ENCODE peak calls at places on chromosome 22, in seven cellular contexts. Y is esophagus squamous epithelium, I is lower leg skin, M is transverse colon, K is A549, G is uterus, L is IMR-90. B is an unnamed sample.

GRCh38 chr22:39925273-39925672 is 24.4 kb downstream of the GRAP2 start:
- DNase-seq in Y (no peak), I (no peak), M (no peak), K (no peak), G (no peak), L (no peak), B (no peak)

GRCh38 chr22:48343461-48343860 is 1484.2 kb downstream of the BRD1 start:
- DNase-seq in Y (no peak), I (no peak), M (no peak), K (no peak), G (no peak), L (no peak), B (no peak)

GRCh38 chr22:20399866-20400605 is 6.1 kb downstream of the ZNF74 start:
- DNase-seq in Y (no peak), I (no peak), M (no peak), K (no peak), G (no peak), L (no peak), B (no peak)

GRCh38 chr22:26291940-26292666 is 122.8 kb downstream of the SEZ6L start:
- DNase-seq in Y (no peak), I (no peak), M (no peak), K (no peak), G (no peak), L (no peak), B (no peak)

GRCh38 chr22:27617214-27617881 is 184.2 kb downstream of the MN1 start:
- DNase-seq in Y (no peak), I (no peak), M (no peak), K (no peak), G (no peak), L (no peak), B (no peak)

GRCh38 chr22:48745842-48746788 is 1081.6 kb downstream of the BRD1 start:
- DNase-seq in Y (no peak), I (peak), M (no peak), K (no peak), G (no peak), L (no peak), B (no peak)

GRCh38 chr22:23522642-23523251 is 57.3 kb downstream of the IGLL1 start:
- DNase-seq in Y (no peak), I (no peak), M (no peak), K (no peak), G (no peak), L (no peak), B (no peak)

GRCh38 chr22:43313497-43314474 is 29.4 kb downstream of the SCUBE1 start:
- DNase-seq in Y (no peak), I (peak), M (peak), K (no peak), G (peak), L (no peak), B (no peak)

GRCh38 chr22:44547371-44547770 is 49.3 kb upstream of the RTL6 start:
- DNase-seq in Y (no peak), I (no peak), M (no peak), K (no peak), G (no peak), L (no peak), B (no peak)

GRCh38 chr22:24290459-24290858 is 19.8 kb downstream of the SPECC1L start:
- DNase-seq in Y (no peak), I (no peak), M (no peak), K (no peak), G (no peak), L (peak), B (no peak)

GRCh38 chr22:30701872-30702271 is 7.2 kb downstream of the OSBP2 start:
- DNase-seq in Y (no peak), I (no peak), M (no peak), K (no peak), G (no peak), L (peak), B (no peak)

GRCh38 chr22:20463324-20464095 is 25.9 kb upstream of the SCARF2 start:
- DNase-seq in Y (no peak), I (no peak), M (no peak), K (no peak), G (no peak), L (no peak), B (peak)

GRCh38 chr22:23796461-23796860 is 9.7 kb downstream of the SMARCB1 start:
- DNase-seq in Y (no peak), I (no peak), M (no peak), K (no peak), G (no peak), L (no peak), B (no peak)

GRCh38 chr22:48070083-48070482 is 1307.6 kb downstream of the TBC1D22A start:
- DNase-seq in Y (no peak), I (no peak), M (no peak), K (no peak), G (no peak), L (no peak), B (no peak)

GRCh38 chr22:20777420-20778177 is 3.7 kb downstream of the SERPIND1 start:
- DNase-seq in Y (no peak), I (peak), M (peak), K (peak), G (peak), L (peak), B (no peak)

GRCh38 chr22:39997939-39998726 is 3.4 kb downstream of the FAM83F start:
- DNase-seq in Y (no peak), I (no peak), M (peak), K (peak), G (peak), L (peak), B (peak)

GRCh38 chr22:44182591-44183588 is 2.2 kb downstream of the PARVG start:
- DNase-seq in Y (no peak), I (peak), M (peak), K (no peak), G (no peak), L (no peak), B (peak)

GRCh38 chr22:38700271-38700788 is 413 bp downstream of the JOSD1 start:
- DNase-seq in Y (no peak), I (peak), M (peak), K (no peak), G (no peak), L (no peak), B (peak)

GRCh38 chr22:21038405-21038804 is 6.0 kb upstream of the SLC7A4 start:
- DNase-seq in Y (no peak), I (no peak), M (no peak), K (no peak), G (no peak), L (peak), B (no peak)

GRCh38 chr22:23079240-23079768 is 9.0 kb downstream of the GNAZ start:
- DNase-seq in Y (no peak), I (no peak), M (no peak), K (no peak), G (no peak), L (no peak), B (no peak)

GRCh38 chr22:25146311-25146710 is 53.3 kb upstream of the CRYBB3 start:
- DNase-seq in Y (no peak), I (no peak), M (no peak), K (no peak), G (no peak), L (no peak), B (no peak)

DNA sequence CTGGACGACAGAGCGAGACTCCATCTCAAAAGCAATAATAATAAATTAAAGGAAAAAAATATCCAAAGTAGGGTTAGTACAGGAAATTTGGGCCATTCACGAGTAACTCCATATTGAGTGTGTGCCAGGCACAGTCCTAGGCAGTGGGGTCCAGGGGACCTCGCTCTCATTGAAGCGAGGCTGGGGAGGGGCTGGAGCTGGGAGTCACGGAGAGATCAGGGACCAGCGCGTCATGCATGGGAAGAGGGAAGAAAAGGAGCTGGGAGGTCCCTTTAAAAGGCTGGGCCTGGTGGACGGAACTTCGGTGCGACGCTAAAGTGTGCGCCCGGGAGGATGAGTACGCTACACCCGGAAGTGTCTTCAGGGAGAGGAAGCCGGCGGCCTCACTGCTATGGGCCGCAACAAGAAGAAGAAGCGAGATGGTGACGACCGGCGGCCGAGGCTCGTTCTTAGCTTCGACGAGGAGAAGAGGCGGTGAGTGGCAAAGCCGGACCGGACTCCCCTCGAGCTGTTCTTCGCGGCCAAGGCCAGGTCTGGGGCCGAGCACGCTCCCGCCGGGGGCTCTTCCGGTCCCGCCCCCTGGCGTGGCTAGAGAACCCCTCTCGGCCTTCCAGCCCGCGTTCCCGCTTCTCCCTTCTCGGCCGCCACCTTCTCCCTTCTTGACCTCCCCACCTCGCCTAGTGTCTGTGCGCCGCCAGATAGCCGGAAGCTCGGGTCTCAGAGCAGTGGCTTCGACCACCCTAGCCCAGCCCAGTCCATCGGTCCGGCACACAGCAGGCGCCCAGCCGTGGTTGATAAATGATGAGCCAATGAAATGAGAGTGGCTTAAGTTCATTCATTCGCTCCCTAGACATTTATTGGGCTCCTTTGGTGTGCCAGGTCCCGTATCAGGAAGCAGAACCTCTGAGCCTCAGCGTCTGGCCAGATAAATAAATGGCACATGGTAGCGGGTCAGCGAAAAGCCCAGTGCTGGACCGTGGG is at the start of gene NOL12:
- DNase-seq in Y (no peak), I (peak), M (peak), K (peak), G (peak), L (peak), B (peak)
- TF ChIP-seq POLR2A in Y (peak), I (no peak), M (peak), K (no peak), G (peak), L (peak), B (no peak)

GRCh38 chr22:50107529-50107928 is 17.7 kb downstream of the MOV10L1 start:
- DNase-seq in Y (no peak), I (no peak), M (no peak), K (no peak), G (no peak), L (no peak), B (no peak)
- TF ChIP-seq POLR2A in Y (no peak), I (no peak), M (no peak), K (no peak), G (no peak), L (no peak), B (no peak)

DNA sequence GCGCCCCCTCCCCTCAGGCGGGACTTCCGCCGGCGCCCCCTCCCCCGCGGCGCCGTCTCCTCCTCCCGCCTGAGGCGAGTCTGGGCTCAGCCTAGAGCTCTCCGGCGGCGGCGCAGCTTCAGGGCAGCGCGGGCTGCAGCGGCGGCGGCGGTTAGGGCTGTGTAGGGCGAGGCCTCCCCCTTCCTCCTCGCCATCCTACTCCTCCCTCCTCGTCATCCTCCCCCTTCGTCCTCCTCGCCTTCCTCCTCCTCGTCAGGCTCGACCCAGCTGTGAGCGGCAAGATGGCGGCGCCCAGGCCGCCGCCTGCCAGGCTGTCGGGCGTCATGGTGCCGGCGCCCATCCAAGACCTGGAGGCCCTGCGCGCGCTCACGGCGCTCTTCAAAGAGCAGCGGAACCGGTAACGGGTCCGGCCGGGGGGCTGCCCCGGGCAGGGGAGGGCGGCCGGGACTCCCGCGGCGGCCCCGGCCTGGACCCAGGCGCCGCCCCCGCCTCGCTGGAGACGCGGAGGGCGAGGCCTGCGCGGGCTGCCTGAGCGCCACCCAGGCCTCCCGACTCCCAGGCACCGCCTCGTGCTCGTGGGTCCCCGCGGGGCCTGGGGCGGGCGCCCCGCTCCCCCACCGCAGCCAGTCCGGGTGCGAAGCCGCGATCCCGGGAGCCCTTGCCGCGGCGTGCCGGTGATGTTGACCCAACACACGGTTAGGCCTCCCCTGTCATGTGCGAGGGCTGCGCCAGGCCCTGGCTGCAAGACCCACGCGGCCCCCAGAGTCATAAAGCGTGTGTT is at the start of gene ATXN10:
- DNase-seq in Y (no peak), I (peak), M (peak), K (peak), G (peak), L (peak), B (peak)
- TF ChIP-seq POLR2A in Y (peak), I (no peak), M (peak), K (peak), G (no peak), L (peak), B (peak)

GRCh38 chr22:31753005-31753633 is 700 bp upstream of the DEPDC5 start:
- DNase-seq in Y (peak), I (peak), M (peak), K (no peak), G (peak), L (no peak), B (no peak)
- TF ChIP-seq POLR2A in Y (no peak), I (no peak), M (no peak), K (no peak), G (no peak), L (no peak), B (no peak)

DNA sequence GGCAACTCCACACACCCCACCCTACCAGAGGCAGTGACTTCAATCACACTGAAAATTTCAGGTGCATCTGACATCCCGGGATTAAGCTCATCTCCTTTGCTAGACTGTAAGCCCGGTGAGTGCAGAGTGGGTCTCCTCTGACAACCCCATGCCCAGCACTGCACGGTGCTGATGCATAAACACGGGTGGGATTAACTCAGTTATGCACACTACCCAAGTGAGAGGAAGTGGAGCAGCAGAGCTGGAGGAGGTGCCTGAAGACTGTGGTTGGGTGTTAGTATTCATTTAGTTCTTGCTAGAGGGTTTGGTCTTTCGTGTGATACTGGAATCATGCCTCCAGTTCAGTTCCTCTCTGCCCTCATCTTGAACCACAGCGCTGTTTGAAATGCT is 6.5 kb downstream of the ARSA start:
- DNase-seq in Y (no peak), I (no peak), M (peak), K (no peak), G (no peak), L (no peak), B (peak)
- TF ChIP-seq POLR2A in Y (peak), I (no peak), M (peak), K (no peak), G (no peak), L (no peak), B (no peak)

GRCh38 chr22:17772249-17772962 is 1.9 kb downstream of the BID start:
- DNase-seq in Y (no peak), I (no peak), M (no peak), K (no peak), G (no peak), L (peak), B (no peak)
- TF ChIP-seq POLR2A in Y (no peak), I (no peak), M (no peak), K (no peak), G (no peak), L (no peak), B (no peak)

DNA sequence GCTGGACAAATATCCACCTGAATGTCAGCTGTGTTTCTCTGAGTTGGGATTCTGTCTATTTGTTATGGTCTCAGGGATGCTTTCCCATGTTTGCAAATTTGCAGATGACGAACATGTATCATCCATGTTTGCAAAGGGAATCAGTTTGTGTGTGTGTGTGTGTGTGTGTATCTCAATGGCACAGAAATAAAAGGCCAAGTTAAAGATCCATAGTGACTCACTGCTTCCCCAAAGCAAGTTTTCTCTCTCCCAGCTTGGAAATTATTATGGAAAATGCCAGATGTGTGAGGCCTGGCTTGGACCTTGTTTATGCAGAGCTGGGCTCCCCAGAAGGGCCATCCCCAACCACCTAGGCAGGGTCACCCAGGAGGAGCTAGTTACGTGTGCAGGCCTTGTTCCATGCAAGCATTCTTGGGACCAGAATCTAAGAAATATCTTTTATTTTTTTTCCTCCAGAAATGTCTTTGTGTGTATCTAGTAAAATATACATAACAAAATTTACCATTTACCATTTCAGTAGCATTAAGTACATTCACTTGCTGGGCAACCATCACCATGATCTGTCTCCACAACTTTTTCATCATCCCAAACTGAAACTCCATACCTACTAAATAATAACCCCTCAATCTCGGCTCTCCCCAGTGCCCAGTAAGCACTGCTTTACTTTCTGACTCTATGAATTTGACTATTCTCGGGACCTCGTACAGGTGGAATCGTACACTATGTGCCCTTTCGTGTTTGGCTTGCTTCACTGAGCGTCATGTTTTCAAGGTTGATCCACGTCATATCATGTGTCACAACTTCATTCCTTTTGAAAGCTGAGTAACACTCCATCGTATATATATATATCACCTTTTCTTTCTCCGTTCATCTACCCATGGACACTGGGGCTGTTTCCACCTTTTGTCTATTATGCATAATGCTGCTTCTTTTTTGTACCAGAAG is 56.6 kb upstream of the WNT7B start:
- DNase-seq in Y (no peak), I (no peak), M (no peak), K (no peak), G (peak), L (peak), B (no peak)
- TF ChIP-seq POLR2A in Y (no peak), I (no peak), M (no peak), K (no peak), G (no peak), L (no peak), B (no peak)

GRCh38 chr22:18996376-18996900 is 60.3 kb upstream of the PRODH start:
- DNase-seq in Y (no peak), I (no peak), M (no peak), K (no peak), G (no peak), L (no peak), B (no peak)
- TF ChIP-seq POLR2A in Y (no peak), I (no peak), M (no peak), K (no peak), G (no peak), L (no peak), B (no peak)

DNA sequence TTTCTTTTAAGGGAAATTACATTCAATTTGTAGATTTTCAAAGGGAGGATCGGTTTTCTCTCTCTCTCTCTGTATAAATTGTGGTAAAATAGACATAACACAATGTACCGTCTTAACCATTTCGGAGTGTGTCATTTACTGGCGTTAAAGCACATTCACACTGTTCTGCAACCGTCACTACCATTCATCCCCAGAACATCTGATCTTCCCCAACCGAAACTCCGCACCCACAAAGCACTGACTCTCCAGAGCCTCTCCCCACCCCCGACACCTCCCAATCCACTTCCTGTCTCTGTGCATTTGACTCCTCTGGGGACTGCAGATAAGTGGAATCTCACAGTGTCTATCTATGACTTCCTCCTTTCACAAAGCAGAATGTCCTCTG is 15.9 kb upstream of the GRAMD4 start:
- DNase-seq in Y (no peak), I (peak), M (peak), K (no peak), G (no peak), L (peak), B (no peak)
- TF ChIP-seq POLR2A in Y (peak), I (no peak), M (no peak), K (no peak), G (no peak), L (no peak), B (no peak)

DNA sequence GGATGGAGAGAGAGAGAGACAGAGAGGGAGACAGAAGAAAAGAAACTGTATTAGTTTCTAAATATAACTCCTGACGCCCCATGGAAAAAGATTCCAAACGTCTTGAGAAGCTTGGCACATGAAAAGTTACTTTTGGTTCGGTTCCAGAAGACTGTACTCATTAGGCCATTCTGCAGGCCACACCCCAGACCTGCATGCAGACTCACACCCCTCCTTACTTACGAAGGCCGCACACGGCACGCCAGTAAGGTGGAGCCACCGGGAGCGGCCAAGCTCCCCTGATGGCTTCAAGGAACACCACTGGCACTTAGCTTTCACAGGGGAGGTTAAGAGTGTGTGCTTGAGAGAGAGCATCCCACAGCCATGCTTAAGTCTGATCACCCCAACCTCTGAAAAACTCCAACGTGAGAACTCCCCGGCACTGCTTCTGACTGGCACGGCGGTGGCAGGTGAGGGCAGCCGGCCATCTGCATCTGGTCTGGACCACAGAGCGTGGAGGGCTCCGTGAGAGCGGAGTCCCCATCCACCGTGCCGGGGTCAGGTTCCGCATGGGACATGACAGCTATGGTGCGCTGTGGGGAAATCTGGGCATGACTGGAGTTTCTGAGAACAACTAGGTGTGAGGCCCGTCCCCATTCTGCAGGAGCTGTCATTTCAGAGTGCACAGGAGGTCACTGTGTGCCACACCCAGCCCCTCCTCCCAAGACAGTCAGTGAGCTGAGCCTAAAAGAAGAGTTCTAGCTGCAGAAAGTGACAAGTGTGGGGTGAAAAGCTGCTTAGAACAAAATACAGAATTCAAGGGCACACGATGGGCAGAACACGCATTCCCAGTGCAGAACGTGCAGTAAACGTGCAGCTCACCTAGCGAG is 62.4 kb downstream of the MYH9 start:
- DNase-seq in Y (no peak), I (peak), M (peak), K (no peak), G (peak), L (peak), B (peak)
- TF ChIP-seq POLR2A in Y (peak), I (no peak), M (peak), K (no peak), G (peak), L (peak), B (no peak)